ENCODE peak calls at places on chromosomes 12 and 14, in ten cellular contexts. One of them, this sample, is unnamed.
A peak's percentile ranks its signal among the peaks of the same experiment; 100 is the strongest.

GRCh38 chr14:93234798-93235197 is 27.7 kb downstream of the UBR7 start:
- DNase-seq in Karpas-422: no peak
- DNase-seq in hepatocyte: no peak
- DNase-seq in PC-3: peak; percentile 94
- DNase-seq in GM23248: peak; percentile 96
- DNase-seq in OCI-LY7: no peak
- DNase-seq in MM.1S: no peak
- DNase-seq in PC-9: peak; percentile 20
- DNase-seq in SK-N-SH: no peak
- DNase-seq in HCT116: no peak
- DNase-seq in this sample: no peak

GRCh38 chr14:77059276-77059934 is 30.9 kb upstream of the IRF2BPL start:
- DNase-seq in Karpas-422: no peak
- DNase-seq in hepatocyte: peak; percentile 60
- DNase-seq in PC-3: peak; percentile 95
- DNase-seq in GM23248: peak; percentile 97
- DNase-seq in OCI-LY7: no peak
- DNase-seq in MM.1S: no peak
- DNase-seq in PC-9: peak; percentile 89
- DNase-seq in SK-N-SH: no peak
- DNase-seq in HCT116: peak; percentile 67
- DNase-seq in this sample: peak; percentile 82

GRCh38 chr12:121765573-121765972 is 27.9 kb downstream of the RHOF start:
- DNase-seq in Karpas-422: no peak
- DNase-seq in hepatocyte: peak; percentile 70
- DNase-seq in PC-3: peak; percentile 79
- DNase-seq in GM23248: peak; percentile 93
- DNase-seq in OCI-LY7: no peak
- DNase-seq in MM.1S: no peak
- DNase-seq in PC-9: peak; percentile 60
- DNase-seq in SK-N-SH: no peak
- DNase-seq in HCT116: peak; percentile 58
- DNase-seq in this sample: no peak

GRCh38 chr12:75550401-75550851 is 39.0 kb upstream of the KRR1 start:
- DNase-seq in Karpas-422: no peak
- DNase-seq in hepatocyte: no peak
- DNase-seq in PC-3: no peak
- DNase-seq in GM23248: peak; percentile 6
- DNase-seq in OCI-LY7: no peak
- DNase-seq in MM.1S: no peak
- DNase-seq in PC-9: no peak
- DNase-seq in SK-N-SH: no peak
- DNase-seq in HCT116: no peak
- DNase-seq in this sample: no peak

GRCh38 chr14:25570483-25570882 is 520.5 kb upstream of the STXBP6 start:
- DNase-seq in Karpas-422: no peak
- DNase-seq in hepatocyte: no peak
- DNase-seq in PC-3: no peak
- DNase-seq in GM23248: no peak
- DNase-seq in OCI-LY7: no peak
- DNase-seq in MM.1S: no peak
- DNase-seq in PC-9: no peak
- DNase-seq in SK-N-SH: no peak
- DNase-seq in HCT116: no peak
- DNase-seq in this sample: no peak

GRCh38 chr12:123056053-123056452 is 75.6 kb downstream of the ARL6IP4 start:
- DNase-seq in Karpas-422: no peak
- DNase-seq in hepatocyte: no peak
- DNase-seq in PC-3: no peak
- DNase-seq in GM23248: no peak
- DNase-seq in OCI-LY7: no peak
- DNase-seq in MM.1S: no peak
- DNase-seq in PC-9: peak; percentile 60
- DNase-seq in SK-N-SH: no peak
- DNase-seq in HCT116: peak; percentile 13
- DNase-seq in this sample: no peak

GRCh38 chr12:96677363-96677762 is 188.0 kb downstream of the CFAP54 start:
- DNase-seq in Karpas-422: no peak
- DNase-seq in hepatocyte: no peak
- DNase-seq in PC-3: no peak
- DNase-seq in GM23248: no peak
- DNase-seq in OCI-LY7: no peak
- DNase-seq in MM.1S: no peak
- DNase-seq in PC-9: no peak
- DNase-seq in SK-N-SH: no peak
- DNase-seq in HCT116: no peak
- DNase-seq in this sample: no peak

GRCh38 chr12:124913474-124914391 is 717 bp downstream of the UBC start:
- DNase-seq in Karpas-422: peak; percentile 91
- DNase-seq in hepatocyte: peak; percentile 93
- DNase-seq in PC-3: peak; percentile 89
- DNase-seq in GM23248: peak; percentile 94
- DNase-seq in OCI-LY7: peak; percentile 96
- DNase-seq in MM.1S: peak; percentile 79
- DNase-seq in PC-9: peak; percentile 78
- DNase-seq in SK-N-SH: peak; percentile 64
- DNase-seq in HCT116: no peak
- DNase-seq in this sample: peak; percentile 93

GRCh38 chr14:94394025-94394493 is 5.7 kb upstream of the SERPINA1 start:
- DNase-seq in Karpas-422: no peak
- DNase-seq in hepatocyte: no peak
- DNase-seq in PC-3: no peak
- DNase-seq in GM23248: no peak
- DNase-seq in OCI-LY7: no peak
- DNase-seq in MM.1S: no peak
- DNase-seq in PC-9: no peak
- DNase-seq in SK-N-SH: no peak
- DNase-seq in HCT116: no peak
- DNase-seq in this sample: no peak

GRCh38 chr14:52018252-52018651 is 28.9 kb downstream of the RTRAF start:
- DNase-seq in Karpas-422: no peak
- DNase-seq in hepatocyte: peak; percentile 26
- DNase-seq in PC-3: no peak
- DNase-seq in GM23248: no peak
- DNase-seq in OCI-LY7: no peak
- DNase-seq in MM.1S: no peak
- DNase-seq in PC-9: no peak
- DNase-seq in SK-N-SH: no peak
- DNase-seq in HCT116: no peak
- DNase-seq in this sample: no peak

GRCh38 chr12:94686834-94687628 is 36.7 kb upstream of the TMCC3 start:
- DNase-seq in Karpas-422: no peak
- DNase-seq in hepatocyte: no peak
- DNase-seq in PC-3: peak; percentile 54
- DNase-seq in GM23248: no peak
- DNase-seq in OCI-LY7: no peak
- DNase-seq in MM.1S: no peak
- DNase-seq in PC-9: no peak
- DNase-seq in SK-N-SH: no peak
- DNase-seq in HCT116: no peak
- DNase-seq in this sample: no peak

GRCh38 chr14:56487090-56487667 is 92.4 kb upstream of the TMEM260 start:
- DNase-seq in Karpas-422: no peak
- DNase-seq in hepatocyte: peak; percentile 38
- DNase-seq in PC-3: peak; percentile 68
- DNase-seq in GM23248: peak; percentile 43
- DNase-seq in OCI-LY7: no peak
- DNase-seq in MM.1S: no peak
- DNase-seq in PC-9: no peak
- DNase-seq in SK-N-SH: no peak
- DNase-seq in HCT116: peak; percentile 23
- DNase-seq in this sample: peak; percentile 57

GRCh38 chr12:87930033-87930432 is 99.2 kb downstream of the C12orf50 start:
- DNase-seq in Karpas-422: no peak
- DNase-seq in hepatocyte: no peak
- DNase-seq in PC-3: peak; percentile 25
- DNase-seq in GM23248: peak; percentile 63
- DNase-seq in OCI-LY7: no peak
- DNase-seq in MM.1S: no peak
- DNase-seq in PC-9: no peak
- DNase-seq in SK-N-SH: no peak
- DNase-seq in HCT116: no peak
- DNase-seq in this sample: no peak

GRCh38 chr12:56152132-56152755 is at the start of gene MYL6B:
- DNase-seq in Karpas-422: peak; percentile 98
- DNase-seq in hepatocyte: peak; percentile 96
- DNase-seq in PC-3: peak; percentile 94
- DNase-seq in GM23248: peak; percentile 98
- DNase-seq in OCI-LY7: peak; percentile 95
- DNase-seq in MM.1S: peak; percentile 92
- DNase-seq in PC-9: peak; percentile 89
- DNase-seq in SK-N-SH: peak; percentile 93
- DNase-seq in HCT116: peak; percentile 81
- DNase-seq in this sample: peak; percentile 97

GRCh38 chr12:13223176-13223806 is 26.8 kb downstream of the EMP1 start:
- DNase-seq in Karpas-422: no peak
- DNase-seq in hepatocyte: peak; percentile 12
- DNase-seq in PC-3: peak; percentile 94
- DNase-seq in GM23248: peak; percentile 88
- DNase-seq in OCI-LY7: no peak
- DNase-seq in MM.1S: no peak
- DNase-seq in PC-9: peak; percentile 71
- DNase-seq in SK-N-SH: no peak
- DNase-seq in HCT116: no peak
- DNase-seq in this sample: no peak

GRCh38 chr12:111359914-111360276 is 9.0 kb downstream of the PHETA1 start:
- DNase-seq in Karpas-422: no peak
- DNase-seq in hepatocyte: no peak
- DNase-seq in PC-3: no peak
- DNase-seq in GM23248: no peak
- DNase-seq in OCI-LY7: no peak
- DNase-seq in MM.1S: no peak
- DNase-seq in PC-9: no peak
- DNase-seq in SK-N-SH: no peak
- DNase-seq in HCT116: no peak
- DNase-seq in this sample: no peak
- H3K9me2 ChIP-seq in Karpas-422: no peaks in the 10 kb centered on the region
- H3K9me2 ChIP-seq in hepatocyte: no peaks in the 10 kb centered on the region
- H3K9me2 ChIP-seq in PC-3: no peaks in the 10 kb centered on the region
- H3K9me2 ChIP-seq in GM23248: no peaks in the 10 kb centered on the region
- H3K9me2 ChIP-seq in OCI-LY7: no peaks in the 10 kb centered on the region
- H3K9me2 ChIP-seq in MM.1S: no peaks in the 10 kb centered on the region
- H3K9me2 ChIP-seq in PC-9: no peaks in the 10 kb centered on the region
- H3K9me2 ChIP-seq in SK-N-SH: no peaks in the 10 kb centered on the region
- H3K9me2 ChIP-seq in HCT116: no peaks in the 10 kb centered on the region
- H3K9me2 ChIP-seq in this sample: no peaks in the 10 kb centered on the region

GRCh38 chr12:57993030-57993429 is 51.7 kb downstream of the ATP23 start:
- DNase-seq in Karpas-422: peak; percentile 46
- DNase-seq in hepatocyte: no peak
- DNase-seq in PC-3: no peak
- DNase-seq in GM23248: peak; percentile 41
- DNase-seq in OCI-LY7: no peak
- DNase-seq in MM.1S: no peak
- DNase-seq in PC-9: no peak
- DNase-seq in SK-N-SH: no peak
- DNase-seq in HCT116: no peak
- DNase-seq in this sample: peak; percentile 20

GRCh38 chr12:57993834-57994233 is 52.5 kb downstream of the ATP23 start:
- DNase-seq in Karpas-422: no peak
- DNase-seq in hepatocyte: no peak
- DNase-seq in PC-3: no peak
- DNase-seq in GM23248: no peak
- DNase-seq in OCI-LY7: no peak
- DNase-seq in MM.1S: no peak
- DNase-seq in PC-9: no peak
- DNase-seq in SK-N-SH: no peak
- DNase-seq in HCT116: no peak
- DNase-seq in this sample: no peak

GRCh38 chr12:57990241-57990883 is 49.0 kb downstream of the ATP23 start:
- DNase-seq in Karpas-422: no peak
- DNase-seq in hepatocyte: no peak
- DNase-seq in PC-3: no peak
- DNase-seq in GM23248: no peak
- DNase-seq in OCI-LY7: no peak
- DNase-seq in MM.1S: no peak
- DNase-seq in PC-9: no peak
- DNase-seq in SK-N-SH: no peak
- DNase-seq in HCT116: no peak
- DNase-seq in this sample: no peak

GRCh38 chr12:57989837-57990236 is 48.5 kb downstream of the ATP23 start:
- DNase-seq in Karpas-422: no peak
- DNase-seq in hepatocyte: no peak
- DNase-seq in PC-3: no peak
- DNase-seq in GM23248: no peak
- DNase-seq in OCI-LY7: no peak
- DNase-seq in MM.1S: peak; percentile 15
- DNase-seq in PC-9: no peak
- DNase-seq in SK-N-SH: no peak
- DNase-seq in HCT116: no peak
- DNase-seq in this sample: no peak

GRCh38 chr12:57992001-57992400 is 50.6 kb downstream of the ATP23 start:
- DNase-seq in Karpas-422: no peak
- DNase-seq in hepatocyte: no peak
- DNase-seq in PC-3: no peak
- DNase-seq in GM23248: no peak
- DNase-seq in OCI-LY7: no peak
- DNase-seq in MM.1S: no peak
- DNase-seq in PC-9: no peak
- DNase-seq in SK-N-SH: no peak
- DNase-seq in HCT116: no peak
- DNase-seq in this sample: no peak
- H3K9me2 ChIP-seq in Karpas-422: no peaks in the 10 kb centered on the region
- H3K9me2 ChIP-seq in hepatocyte: no peaks in the 10 kb centered on the region
- H3K9me2 ChIP-seq in PC-3: no peaks in the 10 kb centered on the region
- H3K9me2 ChIP-seq in GM23248: no peaks in the 10 kb centered on the region
- H3K9me2 ChIP-seq in OCI-LY7: no peaks in the 10 kb centered on the region
- H3K9me2 ChIP-seq in MM.1S: no peaks in the 10 kb centered on the region
- H3K9me2 ChIP-seq in PC-9: no peaks in the 10 kb centered on the region
- H3K9me2 ChIP-seq in SK-N-SH: no peaks in the 10 kb centered on the region
- H3K9me2 ChIP-seq in HCT116: no peaks in the 10 kb centered on the region
- H3K9me2 ChIP-seq in this sample: peaks cover 2% of the 10 kb centered on the region

GRCh38 chr12:65175385-65175784 is 6.0 kb downstream of the LEMD3 start:
- DNase-seq in Karpas-422: no peak
- DNase-seq in hepatocyte: no peak
- DNase-seq in PC-3: no peak
- DNase-seq in GM23248: no peak
- DNase-seq in OCI-LY7: no peak
- DNase-seq in MM.1S: no peak
- DNase-seq in PC-9: no peak
- DNase-seq in SK-N-SH: no peak
- DNase-seq in HCT116: no peak
- DNase-seq in this sample: no peak
- H3K9me2 ChIP-seq in Karpas-422: no peaks in the 10 kb centered on the region
- H3K9me2 ChIP-seq in hepatocyte: no peaks in the 10 kb centered on the region
- H3K9me2 ChIP-seq in PC-3: no peaks in the 10 kb centered on the region
- H3K9me2 ChIP-seq in GM23248: no peaks in the 10 kb centered on the region
- H3K9me2 ChIP-seq in OCI-LY7: no peaks in the 10 kb centered on the region
- H3K9me2 ChIP-seq in MM.1S: no peaks in the 10 kb centered on the region
- H3K9me2 ChIP-seq in PC-9: peaks cover 4% of the 10 kb centered on the region
- H3K9me2 ChIP-seq in SK-N-SH: no peaks in the 10 kb centered on the region
- H3K9me2 ChIP-seq in HCT116: no peaks in the 10 kb centered on the region
- H3K9me2 ChIP-seq in this sample: no peaks in the 10 kb centered on the region

DNA sequence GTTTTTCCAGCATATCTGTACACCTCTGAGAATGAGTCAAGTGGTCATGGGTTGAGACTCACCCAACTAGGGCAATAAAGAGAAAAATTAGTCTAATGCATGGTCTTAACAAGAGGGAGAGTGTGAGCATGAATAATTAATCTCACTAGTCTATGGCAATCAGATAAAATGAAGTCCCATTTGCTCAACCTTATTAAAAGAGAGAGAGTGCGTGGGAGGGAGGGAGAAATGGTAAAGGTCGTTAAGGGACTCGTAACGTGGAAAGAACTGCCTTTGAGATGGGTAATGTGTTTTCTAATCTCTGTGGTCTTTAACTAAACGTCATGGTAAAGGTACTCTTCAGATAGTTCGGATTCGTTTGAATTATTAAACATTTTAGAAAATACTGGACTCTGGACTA is 91.6 kb downstream of the TESC start:
- DNase-seq in Karpas-422: no peak
- DNase-seq in hepatocyte: no peak
- DNase-seq in PC-3: no peak
- DNase-seq in GM23248: no peak
- DNase-seq in OCI-LY7: no peak
- DNase-seq in MM.1S: no peak
- DNase-seq in PC-9: no peak
- DNase-seq in SK-N-SH: no peak
- DNase-seq in HCT116: no peak
- DNase-seq in this sample: no peak
- H3K9me2 ChIP-seq in Karpas-422: no peaks in the 10 kb centered on the region
- H3K9me2 ChIP-seq in hepatocyte: no peaks in the 10 kb centered on the region
- H3K9me2 ChIP-seq in PC-3: no peaks in the 10 kb centered on the region
- H3K9me2 ChIP-seq in GM23248: no peaks in the 10 kb centered on the region
- H3K9me2 ChIP-seq in OCI-LY7: no peaks in the 10 kb centered on the region
- H3K9me2 ChIP-seq in MM.1S: no peaks in the 10 kb centered on the region
- H3K9me2 ChIP-seq in PC-9: no peaks in the 10 kb centered on the region
- H3K9me2 ChIP-seq in SK-N-SH: no peaks in the 10 kb centered on the region
- H3K9me2 ChIP-seq in HCT116: no peaks in the 10 kb centered on the region
- H3K9me2 ChIP-seq in this sample: no peaks in the 10 kb centered on the region